ENCODE peak calls at places on chromosomes 4 and X, in four cellular contexts. L is NB4, Q is HTR-8/SVneo, V is posterior cingulate gyrus. X is an unnamed sample.

GRCh38 chr4:107747748-107748486 is 27.9 kb upstream of the PAPSS1 start:
- DNase-seq in Q (no peak), L (no peak), V (no peak), X (no peak)

GRCh38 chr4:2085496-2085901 is 26.4 kb downstream of the NAT8L start:
- DNase-seq in Q (no peak), V (no peak), L (no peak), X (no peak)

GRCh38 chr4:186831574-186831973 is 107.9 kb upstream of the FAT1 start:
- DNase-seq in V (no peak), L (no peak), Q (no peak), X (no peak)

GRCh38 chrX:37685452-37686347 is at the start of gene XK:
- DNase-seq in Q (peak), L (peak), V (peak), X (peak)

GRCh38 chrX:103823591-103823990 is 8.5 kb downstream of the RAB9B start:
- DNase-seq in Q (no peak), V (no peak), L (no peak), X (no peak)

GRCh38 chr4:165138843-165139242 is 26.2 kb upstream of the TMEM192 start:
- DNase-seq in L (no peak), Q (no peak), V (no peak), X (no peak)

GRCh38 chr4:153465922-153466636 is at the start of gene TMEM131L:
- DNase-seq in Q (peak), V (peak), L (peak), X (peak)

GRCh38 chr4:6032249-6033244 is 14.3 kb upstream of the C4orf50 start:
- DNase-seq in V (no peak), Q (no peak), L (no peak), X (no peak)

GRCh38 chr4:83548151-83548905 is 12.4 kb downstream of the GPAT3 start:
- DNase-seq in L (peak), Q (peak), V (no peak), X (no peak)